ENCODE peak calls at places on chromosomes 3 and 15, in six cellular contexts. V is tibial artery, U is fibroblast of mammary gland, G is lower lobe of right lung, E is fibroblast of the aortic adventitia, J is nephron progenitor cell. X is an unnamed sample.

GRCh38 chr3:160784853-160785252 is 28.8 kb downstream of the PPM1L start:
- DNase-seq in U (no peak), G (no peak), J (no peak), V (no peak), E (no peak), X (no peak)

GRCh38 chr15:94135748-94136147 is 95.6 kb upstream of the MCTP2 start:
- DNase-seq in V (no peak), E (no peak), J (no peak), U (peak), G (no peak), X (no peak)

GRCh38 chr3:194369522-194370279 is at the start of gene LRRC15:
- DNase-seq in J (peak), E (peak), U (peak), V (no peak), G (no peak), X (no peak)

GRCh38 chr15:42141246-42141645 is 15.2 kb downstream of the PLA2G4F start:
- DNase-seq in J (no peak), E (no peak), U (no peak), G (no peak), V (peak), X (no peak)

GRCh38 chr3:50264389-50264963 is 4.5 kb upstream of the SEMA3B start:
- DNase-seq in V (peak), G (peak), U (peak), J (peak), E (peak), X (peak)

GRCh38 chr15:94061041-94061440 is 170.3 kb upstream of the MCTP2 start:
- DNase-seq in U (peak), V (no peak), G (no peak), E (no peak), J (no peak), X (no peak)

GRCh38 chr3:100063929-100064461 is 50.3 kb downstream of the FILIP1L start:
- DNase-seq in G (no peak), E (no peak), J (no peak), U (peak), V (no peak), X (no peak)

GRCh38 chr15:28982886-28983285 is 97.1 kb downstream of the APBA2 start:
- DNase-seq in U (no peak), V (no peak), E (no peak), G (no peak), J (no peak), X (no peak)

GRCh38 chr3:112327371-112327951 is 5.5 kb upstream of the CD200 start:
- DNase-seq in J (no peak), U (peak), E (peak), G (no peak), V (no peak), X (no peak)

GRCh38 chr15:39878401-39878775 is 41.7 kb downstream of the GPR176 start:
- DNase-seq in V (no peak), U (no peak), J (no peak), E (peak), G (no peak), X (no peak)

GRCh38 chr15:70361891-70362290 is 264.2 kb upstream of the TLE3 start:
- DNase-seq in V (no peak), E (no peak), G (no peak), J (no peak), U (no peak), X (no peak)

GRCh38 chr3:81303326-81303725 is 458.1 kb downstream of the GBE1 start:
- DNase-seq in J (no peak), E (no peak), G (no peak), V (no peak), U (no peak), X (no peak)

GRCh38 chr3:20080956-20081554 is 40.8 kb downstream of the KAT2B start:
- DNase-seq in U (peak), G (peak), V (no peak), J (peak), E (peak), X (no peak)

GRCh38 chr3:17183951-17184550 is 299.3 kb downstream of the PLCL2 start:
- DNase-seq in E (peak), J (no peak), V (no peak), U (peak), G (no peak), X (no peak)

GRCh38 chr15:73927476-73928240 is 1.4 kb downstream of the LOXL1 start:
- DNase-seq in G (peak), J (peak), E (peak), V (no peak), U (peak), X (no peak)

GRCh38 chr3:179973024-179973423 is 63.7 kb downstream of the PEX5L start:
- DNase-seq in J (no peak), V (no peak), G (no peak), E (peak), U (peak), X (no peak)

GRCh38 chr15:57306305-57306943 is 69.9 kb upstream of the CGNL1 start:
- DNase-seq in G (peak), U (peak), J (peak), E (peak), V (peak), X (peak)

GRCh38 chr3:170815340-170815739 is 54.7 kb downstream of the RPL22L1 start:
- DNase-seq in E (no peak), V (no peak), J (peak), G (no peak), U (no peak), X (no peak)

GRCh38 chr3:2099028-2099671 is 484 bp downstream of the CNTN4 start:
- DNase-seq in G (peak), U (no peak), V (peak), J (peak), E (no peak), X (peak)

GRCh38 chr3:29203846-29204245 is 77.0 kb upstream of the RBMS3 start:
- DNase-seq in U (no peak), V (no peak), E (peak), G (no peak), J (no peak), X (no peak)

GRCh38 chr3:144777941-144778340 is 806.3 kb downstream of the DIPK2A start:
- DNase-seq in U (no peak), G (no peak), V (no peak), E (no peak), J (no peak), X (no peak)

GRCh38 chr15:47384316-47384715 is 333.0 kb upstream of the SEMA6D start:
- DNase-seq in J (no peak), V (peak), E (peak), U (peak), G (no peak), X (no peak)

GRCh38 chr15:31317980-31318342 is 8.7 kb upstream of the KLF13 start:
- DNase-seq in E (no peak), V (no peak), G (no peak), J (no peak), U (peak), X (no peak)

GRCh38 chr3:68984011-68984410 is 29.5 kb downstream of the EOGT start:
- DNase-seq in J (no peak), V (no peak), U (no peak), E (no peak), G (no peak), X (no peak)

GRCh38 chr15:55389276-55389631 is 18.9 kb downstream of the CCPG1 start:
- DNase-seq in J (no peak), E (no peak), G (no peak), V (no peak), U (peak), X (no peak)

GRCh38 chr3:15053541-15053940 is 11.6 kb downstream of the MRPS25 start:
- DNase-seq in U (no peak), G (no peak), V (no peak), J (no peak), E (no peak), X (no peak)

GRCh38 chr3:15050405-15051092 is 14.6 kb downstream of the MRPS25 start:
- DNase-seq in V (no peak), G (no peak), U (no peak), J (no peak), E (no peak), X (no peak)

GRCh38 chr3:15049584-15049983 is 15.5 kb downstream of the MRPS25 start:
- DNase-seq in U (no peak), E (no peak), G (no peak), J (no peak), V (no peak), X (no peak)

GRCh38 chr3:15052335-15053242 is 12.5 kb downstream of the MRPS25 start:
- DNase-seq in E (no peak), V (no peak), G (no peak), U (no peak), J (no peak), X (no peak)

DNA sequence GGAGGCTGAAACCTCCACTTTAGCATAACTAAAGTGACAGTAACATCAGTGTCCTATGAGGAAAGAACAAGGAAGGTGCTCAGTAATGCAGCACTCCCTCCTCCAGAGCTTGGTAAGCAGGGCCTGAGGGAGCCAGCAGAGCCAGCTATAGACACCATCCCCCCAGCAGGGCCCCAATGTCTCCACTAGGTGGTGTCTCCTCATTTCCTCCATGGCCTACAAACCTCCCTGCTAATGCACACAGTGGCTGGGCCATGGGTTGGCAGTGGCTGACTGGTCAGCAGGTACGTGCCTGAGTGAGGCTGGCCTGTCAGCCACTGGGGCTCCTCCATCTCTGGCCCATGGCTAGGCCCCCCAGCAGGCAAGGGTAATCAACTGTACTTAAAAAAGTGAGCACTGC is 13.6 kb downstream of the MRPS25 start:
- DNase-seq in V (no peak), J (peak), E (peak), G (peak), U (peak), X (peak)
- TF ChIP-seq CTCF in V (peak), J (peak), E (peak), G (peak), U (peak), X (peak)

GRCh38 chr3:70000563-70001081 is 1.1 kb downstream of the SAMMSON start:
- DNase-seq in E (no peak), V (no peak), G (no peak), U (no peak), J (no peak), X (peak)
- TF ChIP-seq CTCF in E (no peak), V (no peak), G (no peak), U (no peak), J (no peak), X (no peak)

GRCh38 chr15:50773389-50773788 is 7.9 kb upstream of the SPPL2A start:
- DNase-seq in U (no peak), E (no peak), J (no peak), G (no peak), V (no peak), X (no peak)

GRCh38 chr15:50774450-50774849 is 8.9 kb upstream of the SPPL2A start:
- DNase-seq in V (no peak), G (no peak), J (no peak), E (no peak), U (peak), X (no peak)

GRCh38 chr15:50778089-50778488 is 12.6 kb upstream of the SPPL2A start:
- DNase-seq in G (no peak), E (no peak), J (no peak), V (no peak), U (no peak), X (no peak)

DNA sequence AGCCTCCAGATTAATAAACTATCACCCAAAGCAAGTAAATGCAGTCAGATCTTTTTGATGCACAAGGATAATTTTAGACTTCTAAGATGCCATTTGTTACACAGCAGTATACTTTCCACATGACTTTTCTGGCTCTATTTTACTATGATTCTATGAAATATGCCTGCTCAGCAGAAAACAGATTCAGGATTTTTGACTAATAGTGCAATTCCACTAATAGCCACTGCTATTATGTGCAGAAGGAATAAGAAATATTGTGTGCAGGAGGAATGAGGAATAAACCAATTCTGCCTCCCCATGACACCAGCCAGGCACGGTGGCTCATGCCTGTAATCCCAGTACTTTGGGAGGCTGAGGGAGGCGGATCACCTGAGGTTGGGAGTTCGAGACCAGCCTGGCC is 11.5 kb upstream of the SPPL2A start:
- DNase-seq in J (no peak), V (no peak), G (no peak), U (no peak), E (no peak), X (no peak)
- TF ChIP-seq CTCF in J (no peak), V (no peak), G (no peak), U (no peak), E (peak), X (peak)

GRCh38 chr15:45588199-45588910 is 1.2 kb downstream of the BLOC1S6 start:
- DNase-seq in G (no peak), V (no peak), J (no peak), U (peak), E (peak), X (no peak)
- TF ChIP-seq CTCF in G (no peak), V (no peak), J (no peak), U (no peak), E (no peak), X (no peak)

DNA sequence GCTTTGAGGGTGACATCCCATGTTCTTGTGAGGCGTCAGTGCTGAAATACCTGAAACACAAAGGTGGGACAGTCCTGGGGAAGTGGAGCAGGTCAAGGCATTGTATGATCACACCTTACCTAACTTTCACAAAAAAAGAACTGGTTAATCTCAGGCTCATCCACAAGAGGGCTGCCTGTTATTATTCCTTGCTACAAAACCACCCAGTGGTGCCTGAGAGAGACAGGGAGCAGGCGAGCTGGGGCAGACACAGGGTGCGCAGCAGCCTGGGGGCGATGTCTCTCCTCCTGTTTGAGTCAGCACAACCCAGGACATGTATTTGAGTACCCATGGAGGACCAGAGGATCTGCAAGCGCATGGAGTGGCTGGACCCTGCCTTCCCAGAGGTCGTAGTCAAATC is 316.8 kb upstream of the ATP10A start:
- DNase-seq in V (no peak), U (no peak), G (no peak), J (peak), E (no peak), X (no peak)
- TF ChIP-seq CTCF in V (no peak), U (no peak), G (no peak), J (peak), E (no peak), X (peak)

GRCh38 chr3:184354121-184354728 is 7.2 kb downstream of the CLCN2 start:
- DNase-seq in G (peak), E (no peak), V (no peak), U (no peak), J (peak), X (peak)
- TF ChIP-seq CTCF in G (peak), E (peak), V (peak), U (peak), J (peak), X (peak)

GRCh38 chr3:39410893-39411292 is 4.4 kb downstream of the RPSA start:
- DNase-seq in V (no peak), G (no peak), E (no peak), U (no peak), J (no peak), X (no peak)

GRCh38 chr3:39409514-39410136 is 3.1 kb downstream of the RPSA start:
- DNase-seq in E (no peak), U (no peak), V (no peak), G (no peak), J (no peak), X (no peak)

GRCh38 chr3:39414421-39414907 is 7.9 kb downstream of the RPSA start:
- DNase-seq in E (no peak), U (peak), V (no peak), G (no peak), J (no peak), X (no peak)

GRCh38 chr3:39413691-39414420 is 7.3 kb downstream of the RPSA start:
- DNase-seq in E (no peak), V (no peak), J (no peak), U (peak), G (no peak), X (no peak)

DNA sequence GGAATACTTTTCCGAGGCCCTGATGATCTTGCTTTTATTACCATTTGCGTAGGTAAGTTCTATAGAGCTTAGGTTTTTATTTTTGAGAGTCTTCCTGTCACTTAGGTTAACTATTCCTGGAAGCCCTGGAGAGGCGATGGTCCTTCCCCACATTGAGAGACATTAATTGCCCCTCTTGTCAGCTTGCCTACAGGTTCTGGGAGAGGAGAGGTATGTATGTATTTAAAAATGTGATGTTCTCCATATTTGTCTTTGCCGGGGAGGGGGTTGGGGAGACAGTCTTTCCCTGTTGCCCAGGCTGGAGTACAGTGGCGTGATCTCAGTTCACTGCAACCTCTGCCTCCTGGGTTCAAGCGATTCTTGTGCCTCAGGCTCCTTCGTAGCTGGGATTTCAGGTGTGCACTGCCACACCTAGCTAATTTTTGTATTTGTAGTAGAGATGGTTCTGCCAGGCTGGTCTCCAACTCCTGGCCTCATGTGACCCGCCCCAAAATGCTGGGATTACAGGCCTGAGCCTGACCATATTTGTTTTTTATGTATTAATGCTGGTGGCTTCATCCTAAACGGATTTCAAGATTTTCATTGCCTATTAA is 6.2 kb downstream of the RPSA start:
- DNase-seq in U (no peak), E (no peak), G (no peak), J (no peak), V (no peak), X (no peak)
- TF ChIP-seq CTCF in U (no peak), E (no peak), G (no peak), J (no peak), V (no peak), X (no peak)

GRCh38 chr3:49175530-49175929 is 4.1 kb downstream of the KLHDC8B start:
- DNase-seq in G (no peak), E (no peak), U (no peak), J (no peak), V (no peak), X (no peak)
- TF ChIP-seq CTCF in G (no peak), E (no peak), U (no peak), J (no peak), V (no peak), X (no peak)

DNA sequence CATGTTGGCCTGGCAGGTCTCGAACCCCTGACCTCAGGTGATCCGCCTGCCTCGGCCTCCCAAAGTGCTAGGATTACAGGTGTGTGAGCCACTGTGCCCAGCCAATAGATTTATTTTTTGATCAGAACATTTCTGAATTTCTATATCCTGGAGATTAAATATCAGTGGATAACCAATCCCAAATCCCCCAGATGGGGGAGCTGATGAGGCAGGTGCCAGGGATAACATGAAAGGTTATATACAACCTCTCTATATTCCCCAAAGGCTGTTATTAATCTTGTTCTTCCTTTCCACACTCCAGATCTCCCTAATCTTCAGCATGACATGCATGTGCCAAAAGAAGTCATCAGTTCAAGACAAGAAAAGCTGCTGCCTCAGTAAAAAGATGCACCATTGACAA is 112.3 kb downstream of the WDR76 start:
- DNase-seq in V (no peak), E (peak), G (no peak), U (peak), J (no peak), X (no peak)
- TF ChIP-seq CTCF in V (no peak), E (peak), G (peak), U (peak), J (peak), X (peak)